ENCODE peak calls at places on chromosome 14, in nine cellular contexts. R, A, J, V, C, P, K, U and S are unnamed samples.
A peak's percentile ranks its signal among the peaks of the same experiment; 100 is the strongest.

GRCh38 chr14:70358631-70359030 is 852 bp downstream of the COX16 start:
- DNase-seq in R (no peak), A (no peak), J (no peak), V (no peak), C (no peak), P (peak; percentile 12), K (no peak), U (no peak), S (no peak)

GRCh38 chr14:101134851-101135486 is 231.4 kb upstream of the RTL1 start:
- DNase-seq in R (no peak), A (no peak), J (peak; percentile 49), V (no peak), C (no peak), P (no peak), K (no peak), U (no peak), S (no peak)

GRCh38 chr14:51616724-51617409 is 34.8 kb upstream of the FRMD6 start:
- DNase-seq in R (no peak), A (no peak), J (no peak), V (peak; percentile 67), C (no peak), P (peak; percentile 94), K (no peak), U (peak; percentile 26), S (no peak)

GRCh38 chr14:69819607-69820006 is 22.6 kb upstream of the SLC10A1 start:
- DNase-seq in R (no peak), A (no peak), J (peak; percentile 78), V (no peak), C (no peak), P (no peak), K (no peak), U (no peak), S (no peak)

GRCh38 chr14:38212996-38213395 is 5.3 kb downstream of the SSTR1 start:
- DNase-seq in R (no peak), A (no peak), J (no peak), V (no peak), C (no peak), P (no peak), K (no peak), U (no peak), S (no peak)

GRCh38 chr14:81384900-81385299 is 15.2 kb downstream of the STON2 start:
- DNase-seq in R (no peak), A (no peak), J (no peak), V (no peak), C (no peak), P (no peak), K (no peak), U (no peak), S (no peak)

GRCh38 chr14:41037388-41037787 is 569.3 kb upstream of the LRFN5 start:
- DNase-seq in R (no peak), A (no peak), J (no peak), V (no peak), C (no peak), P (no peak), K (no peak), U (no peak), S (no peak)

GRCh38 chr14:67331368-67332125 is 28.1 kb downstream of the ATP6V1D start:
- DNase-seq in R (no peak), A (no peak), J (no peak), V (no peak), C (no peak), P (peak; percentile 43), K (no peak), U (no peak), S (no peak)

GRCh38 chr14:61533513-61534255 is 161.6 kb upstream of the HIF1A start:
- DNase-seq in R (no peak), A (no peak), J (no peak), V (no peak), C (no peak), P (no peak), K (no peak), U (no peak), S (no peak)

GRCh38 chr14:95228240-95228639 is 70.9 kb upstream of the DICER1 start:
- DNase-seq in R (no peak), A (no peak), J (peak; percentile 34), V (no peak), C (no peak), P (no peak), K (no peak), U (no peak), S (no peak)

GRCh38 chr14:23122086-23122485 is 3.0 kb upstream of the CEBPE start:
- DNase-seq in R (no peak), A (no peak), J (peak; percentile 40), V (no peak), C (no peak), P (no peak), K (no peak), U (no peak), S (no peak)

GRCh38 chr14:70665448-70666363 is 24.0 kb downstream of the TTC9 start:
- DNase-seq in R (peak; percentile 72), A (no peak), J (no peak), V (peak; percentile 89), C (no peak), P (no peak), K (no peak), U (peak; percentile 52), S (no peak)

GRCh38 chr14:99603471-99603933 is 505 bp downstream of the CCDC85C start:
- DNase-seq in R (no peak), A (peak; percentile 59), J (peak; percentile 89), V (no peak), C (peak; percentile 92), P (peak; percentile 49), K (no peak), U (no peak), S (peak; percentile 48)

GRCh38 chr14:33986804-33987203 is 35.9 kb upstream of the EGLN3 start:
- DNase-seq in R (no peak), A (no peak), J (no peak), V (no peak), C (no peak), P (peak; percentile 84), K (no peak), U (no peak), S (no peak)

GRCh38 chr14:45085004-45085403 is 1.1 kb downstream of the PRPF39 start:
- DNase-seq in R (no peak), A (no peak), J (no peak), V (no peak), C (no peak), P (peak; percentile 46), K (no peak), U (no peak), S (no peak)

GRCh38 chr14:94120667-94121335 is 8.6 kb downstream of the IFI27L2 start:
- DNase-seq in R (peak; percentile 20), A (no peak), J (no peak), V (no peak), C (no peak), P (peak; percentile 90), K (no peak), U (no peak), S (no peak)

GRCh38 chr14:96264850-96265249 is 8.8 kb downstream of the BDKRB1 start:
- DNase-seq in R (no peak), A (no peak), J (no peak), V (no peak), C (no peak), P (peak; percentile 45), K (no peak), U (no peak), S (no peak)

GRCh38 chr14:96263347-96264199 is 7.6 kb downstream of the BDKRB1 start:
- DNase-seq in R (no peak), A (no peak), J (no peak), V (no peak), C (peak; percentile 65), P (peak; percentile 31), K (no peak), U (no peak), S (no peak)

GRCh38 chr14:96265387-96265786 is 9.4 kb downstream of the BDKRB1 start:
- DNase-seq in R (no peak), A (no peak), J (no peak), V (no peak), C (no peak), P (peak; percentile 19), K (no peak), U (no peak), S (no peak)

GRCh38 chr14:96261772-96262485 is 5.9 kb downstream of the BDKRB1 start:
- DNase-seq in R (no peak), A (no peak), J (no peak), V (no peak), C (no peak), P (peak; percentile 26), K (no peak), U (no peak), S (no peak)

DNA sequence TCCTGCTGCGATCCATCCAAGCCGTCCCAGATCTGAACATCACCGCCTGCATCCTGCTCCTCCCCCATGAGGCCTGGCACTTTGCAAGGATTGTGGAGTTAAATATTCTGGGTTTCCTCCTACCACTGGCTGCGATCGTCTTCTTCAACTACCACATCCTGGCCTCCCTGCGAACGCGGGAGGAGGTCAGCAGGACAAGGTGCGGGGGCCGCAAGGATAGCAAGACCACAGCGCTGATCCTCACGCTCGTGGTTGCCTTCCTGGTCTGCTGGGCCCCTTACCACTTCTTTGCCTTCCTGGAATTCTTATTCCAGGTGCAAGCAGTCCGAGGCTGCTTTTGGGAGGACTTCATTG is 8.2 kb downstream of the BDKRB1 start:
- DNase-seq in R (no peak), A (no peak), J (no peak), V (no peak), C (no peak), P (no peak), K (no peak), U (no peak), S (no peak)
- TF ChIP-seq CTCF in R (no peak), A (no peak), J (no peak), V (no peak), C (no peak), P (no peak), K (no peak), U (no peak), S (no peak)

GRCh38 chr14:102590667-102591099 is 1.8 kb upstream of the RCOR1 start:
- DNase-seq in R (no peak), A (peak; percentile 60), J (peak; percentile 86), V (no peak), C (peak; percentile 47), P (peak; percentile 23), K (peak; percentile 43), U (no peak), S (peak; percentile 52)
- TF ChIP-seq POLR2A in R (no peak), A (no peak), J (no peak), V (no peak), C (no peak), P (peak; percentile 26), K (no peak), U (no peak), S (no peak)

DNA sequence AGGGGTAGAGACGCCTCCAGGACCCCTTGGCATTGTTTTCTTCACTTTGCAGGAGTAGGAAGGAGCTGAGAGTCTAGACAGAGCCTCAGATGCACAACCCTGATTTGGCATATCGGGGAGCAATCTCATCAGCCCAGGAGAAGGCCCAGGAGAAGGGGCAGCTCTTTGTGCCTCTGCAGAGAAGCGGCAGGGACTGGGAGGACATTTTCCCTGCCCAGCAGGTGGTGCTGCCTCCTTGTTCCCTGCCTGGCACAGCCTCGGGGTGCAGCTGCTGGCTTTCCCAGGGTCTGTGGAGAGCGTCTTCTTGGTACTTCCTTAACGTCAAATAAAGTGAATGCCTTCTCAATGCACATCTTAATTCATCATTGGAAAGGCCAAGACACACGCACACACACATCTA is 419.5 kb downstream of the TMEM121 start:
- DNase-seq in R (peak; percentile 25), A (no peak), J (no peak), V (no peak), C (no peak), P (no peak), K (no peak), U (no peak), S (no peak)
- TF ChIP-seq CTCF in R (no peak), A (no peak), J (no peak), V (no peak), C (no peak), P (no peak), K (no peak), U (no peak), S (no peak)

GRCh38 chr14:102805454-102805891 is 28.2 kb downstream of the TRAF3 start:
- DNase-seq in R (no peak), A (no peak), J (no peak), V (no peak), C (no peak), P (peak; percentile 70), K (no peak), U (no peak), S (no peak)
- TF ChIP-seq POLR2A in R (no peak), A (no peak), J (no peak), V (no peak), C (no peak), P (no peak), K (no peak), U (no peak), S (no peak)